ENCODE peak calls at places on chromosomes 4 and X, in ten cellular contexts. V is Kasumi-1; Z is RPMI8226; D is ureter; T is NCI-H1092; M is Daoy; C is stimulated activated CD4-positive, alpha-beta T cell treated with anti-CD3 and anti-CD28 coated beads, Interleukin-4, amount 100 ng/mL, for 48 hours; A is EL; W is fibroblast of the aortic adventitia; J is T-helper 1 cell. Y is an unnamed sample.

GRCh38 chrX:84909151-84909550 is 94.5 kb upstream of the APOOL start:
- DNase-seq in V (no peak), Z (no peak), D (no peak), T (no peak), M (no peak), C (no peak), A (no peak), W (no peak), J (no peak), Y (no peak)

GRCh38 chrX:54921427-54922021 is 900 bp downstream of the TRO start:
- DNase-seq in V (peak), Z (peak), D (peak), T (peak), M (peak), C (peak), A (peak), W (peak), J (peak), Y (peak)

GRCh38 chrX:39445336-39445735 is 644.1 kb downstream of the MID1IP1 start:
- DNase-seq in V (no peak), Z (peak), D (no peak), T (peak), M (no peak), C (no peak), A (no peak), W (no peak), J (peak), Y (peak)

GRCh38 chrX:84362184-84362838 is 139.9 kb downstream of the HDX start:
- DNase-seq in V (no peak), Z (no peak), D (no peak), T (no peak), M (no peak), C (no peak), A (no peak), W (peak), J (no peak), Y (no peak)

GRCh38 chrX:19579485-19579884 is 64.2 kb upstream of the MAP3K15 start:
- DNase-seq in V (no peak), Z (no peak), D (no peak), T (no peak), M (peak), C (no peak), A (peak), W (peak), J (no peak), Y (no peak)

GRCh38 chr4:27703771-27704170 is 843.1 kb downstream of the STIM2 start:
- DNase-seq in V (no peak), Z (no peak), D (no peak), T (no peak), M (no peak), C (no peak), A (no peak), W (no peak), J (no peak), Y (no peak)

GRCh38 chr4:177699365-177700213 is 257.4 kb upstream of the AGA start:
- DNase-seq in V (no peak), Z (no peak), D (no peak), T (no peak), M (peak), C (no peak), A (peak), W (peak), J (no peak), Y (no peak)

GRCh38 chr4:120017939-120018692 is 48.5 kb downstream of the MAD2L1 start:
- DNase-seq in V (no peak), Z (no peak), D (no peak), T (no peak), M (no peak), C (no peak), A (no peak), W (no peak), J (no peak), Y (no peak)

GRCh38 chr4:118968006-118968405 is 79.4 kb downstream of the SYNPO2 start:
- DNase-seq in V (peak), Z (peak), D (peak), T (no peak), M (peak), C (no peak), A (peak), W (peak), J (no peak), Y (no peak)

GRCh38 chr4:147326581-147326980 is 154.3 kb upstream of the EDNRA start:
- DNase-seq in V (no peak), Z (no peak), D (no peak), T (no peak), M (no peak), C (no peak), A (peak), W (peak), J (no peak), Y (no peak)

GRCh38 chrX:3712080-3712869 is 1.2 kb downstream of the PRKX start:
- DNase-seq in V (no peak), Z (peak), D (no peak), T (no peak), M (no peak), C (no peak), A (no peak), W (peak), J (no peak), Y (no peak)

GRCh38 chrX:16060252-16060651 is 63.1 kb upstream of the GRPR start:
- DNase-seq in V (no peak), Z (no peak), D (no peak), T (no peak), M (no peak), C (no peak), A (no peak), W (no peak), J (no peak), Y (no peak)

GRCh38 chr4:38740303-38740702 is 42.5 kb downstream of the TLR10 start:
- DNase-seq in V (no peak), Z (no peak), D (no peak), T (no peak), M (no peak), C (no peak), A (no peak), W (no peak), J (no peak), Y (no peak)

GRCh38 chr4:7928711-7929505 is 10.8 kb downstream of the AFAP1 start:
- DNase-seq in V (no peak), Z (no peak), D (no peak), T (no peak), M (no peak), C (no peak), A (peak), W (no peak), J (no peak), Y (no peak)

GRCh38 chrX:95218964-95219363 is 1465.7 kb upstream of the DIAPH2 start:
- DNase-seq in V (no peak), Z (no peak), D (no peak), T (no peak), M (no peak), C (no peak), A (no peak), W (no peak), J (no peak), Y (no peak)

GRCh38 chr4:24473309-24473721 is 111.0 kb downstream of the DHX15 start:
- DNase-seq in V (peak), Z (peak), D (peak), T (no peak), M (peak), C (no peak), A (peak), W (peak), J (no peak), Y (peak)